ENCODE peak calls at places on chromosome 15, in seven cellular contexts. One of them, this sample, is unnamed.

GRCh38 chr15:27853624-27854455 is 245.3 kb downstream of the OCA2 start:
- DNase-seq in mesendoderm: no peak
- DNase-seq in trophoblast cell: no peak
- DNase-seq in H9: no peak
- DNase-seq in neuronal stem cell: no peak
- DNase-seq in IMR-90: no peak
- DNase-seq in mesenchymal stem cell: no peak
- DNase-seq in this sample: no peak

GRCh38 chr15:25766421-25766820 is 96.7 kb downstream of the ATP10A start:
- DNase-seq in mesendoderm: no peak
- DNase-seq in trophoblast cell: no peak
- DNase-seq in H9: no peak
- DNase-seq in IMR-90: no peak
- DNase-seq in mesenchymal stem cell: no peak
- DNase-seq in neuronal stem cell: no peak
- DNase-seq in this sample: no peak

GRCh38 chr15:31079519-31079918 is 22.0 kb downstream of the TRPM1 start:
- DNase-seq in H9: peak; percentile 85
- DNase-seq in mesendoderm: peak; percentile 98
- DNase-seq in mesenchymal stem cell: peak; percentile 66
- DNase-seq in IMR-90: peak; percentile 87
- DNase-seq in trophoblast cell: peak; percentile 96
- DNase-seq in neuronal stem cell: no peak
- DNase-seq in this sample: no peak

GRCh38 chr15:31376511-31376910 is 49.9 kb downstream of the KLF13 start:
- DNase-seq in mesenchymal stem cell: no peak
- DNase-seq in IMR-90: no peak
- DNase-seq in H9: no peak
- DNase-seq in trophoblast cell: no peak
- DNase-seq in mesendoderm: no peak
- DNase-seq in neuronal stem cell: no peak
- DNase-seq in this sample: no peak

GRCh38 chr15:34514251-34514760 is 69.1 kb downstream of the GOLGA8B start:
- DNase-seq in IMR-90: no peak
- DNase-seq in H9: no peak
- DNase-seq in mesenchymal stem cell: peak; percentile 30
- DNase-seq in trophoblast cell: no peak
- DNase-seq in mesendoderm: peak; percentile 35
- DNase-seq in neuronal stem cell: no peak
- DNase-seq in this sample: no peak

GRCh38 chr15:100973351-100974034 is 54.3 kb downstream of the LRRK1 start:
- DNase-seq in mesendoderm: peak; percentile 47
- DNase-seq in neuronal stem cell: peak; percentile 30
- DNase-seq in H9: no peak
- DNase-seq in IMR-90: no peak
- DNase-seq in mesenchymal stem cell: peak; percentile 10
- DNase-seq in trophoblast cell: no peak
- DNase-seq in this sample: no peak

GRCh38 chr15:71559098-71559497 is 251.3 kb upstream of the NR2E3 start:
- DNase-seq in IMR-90: peak; percentile 81
- DNase-seq in H9: no peak
- DNase-seq in mesendoderm: no peak
- DNase-seq in neuronal stem cell: no peak
- DNase-seq in trophoblast cell: no peak
- DNase-seq in mesenchymal stem cell: peak; percentile 46
- DNase-seq in this sample: no peak

GRCh38 chr15:73601449-73602425 is 31.5 kb downstream of the NPTN start:
- DNase-seq in mesendoderm: peak; percentile 52
- DNase-seq in trophoblast cell: peak; percentile 62
- DNase-seq in IMR-90: peak; percentile 61
- DNase-seq in mesenchymal stem cell: peak; percentile 79
- DNase-seq in H9: no peak
- DNase-seq in neuronal stem cell: no peak
- DNase-seq in this sample: no peak

GRCh38 chr15:85854345-85855097 is 59.8 kb upstream of the KLHL25 start:
- DNase-seq in IMR-90: peak; percentile 62
- DNase-seq in mesenchymal stem cell: peak; percentile 59
- DNase-seq in neuronal stem cell: peak; percentile 72
- DNase-seq in trophoblast cell: no peak
- DNase-seq in mesendoderm: peak; percentile 76
- DNase-seq in H9: peak; percentile 65
- DNase-seq in this sample: no peak

GRCh38 chr15:42363487-42363886 is 4.2 kb downstream of the CAPN3 start:
- DNase-seq in H9: peak; percentile 46
- DNase-seq in trophoblast cell: no peak
- DNase-seq in IMR-90: no peak
- DNase-seq in mesendoderm: peak; percentile 77
- DNase-seq in mesenchymal stem cell: no peak
- DNase-seq in neuronal stem cell: no peak
- DNase-seq in this sample: peak; percentile 23

GRCh38 chr15:65550681-65551098 is 20.4 kb downstream of the HACD3 start:
- DNase-seq in mesendoderm: peak; percentile 27
- DNase-seq in H9: no peak
- DNase-seq in trophoblast cell: no peak
- DNase-seq in mesenchymal stem cell: peak; percentile 81
- DNase-seq in IMR-90: peak; percentile 80
- DNase-seq in neuronal stem cell: no peak
- DNase-seq in this sample: no peak

GRCh38 chr15:40190591-40190990 is 29.7 kb downstream of the BUB1B start:
- DNase-seq in mesenchymal stem cell: peak; percentile 70
- DNase-seq in trophoblast cell: no peak
- DNase-seq in IMR-90: peak; percentile 83
- DNase-seq in neuronal stem cell: no peak
- DNase-seq in H9: no peak
- DNase-seq in mesendoderm: no peak
- DNase-seq in this sample: no peak

GRCh38 chr15:85947936-85948335 is 131.7 kb upstream of the AGBL1 start:
- DNase-seq in IMR-90: no peak
- DNase-seq in mesenchymal stem cell: no peak
- DNase-seq in trophoblast cell: no peak
- DNase-seq in mesendoderm: no peak
- DNase-seq in H9: no peak
- DNase-seq in neuronal stem cell: no peak
- DNase-seq in this sample: no peak

GRCh38 chr15:63366451-63366850 is 15.2 kb downstream of the CA12 start:
- DNase-seq in trophoblast cell: no peak
- DNase-seq in IMR-90: peak; percentile 63
- DNase-seq in mesenchymal stem cell: no peak
- DNase-seq in H9: no peak
- DNase-seq in mesendoderm: no peak
- DNase-seq in neuronal stem cell: no peak
- DNase-seq in this sample: no peak

GRCh38 chr15:36175781-36176211 is 403.6 kb upstream of the CDIN1 start:
- DNase-seq in H9: no peak
- DNase-seq in mesendoderm: peak; percentile 5
- DNase-seq in trophoblast cell: no peak
- DNase-seq in IMR-90: no peak
- DNase-seq in mesenchymal stem cell: no peak
- DNase-seq in neuronal stem cell: no peak
- DNase-seq in this sample: no peak

GRCh38 chr15:52730163-52730562 is 51.0 kb upstream of the ATOSA start:
- DNase-seq in trophoblast cell: peak; percentile 28
- DNase-seq in H9: no peak
- DNase-seq in mesenchymal stem cell: peak; percentile 13
- DNase-seq in neuronal stem cell: no peak
- DNase-seq in IMR-90: peak; percentile 8
- DNase-seq in mesendoderm: peak; percentile 25
- DNase-seq in this sample: no peak

GRCh38 chr15:91055548-91056331 is 33.3 kb upstream of the VPS33B start:
- DNase-seq in H9: peak; percentile 79
- DNase-seq in mesenchymal stem cell: peak; percentile 58
- DNase-seq in mesendoderm: peak; percentile 73
- DNase-seq in trophoblast cell: peak; percentile 38
- DNase-seq in neuronal stem cell: peak; percentile 67
- DNase-seq in IMR-90: peak; percentile 55
- DNase-seq in this sample: peak; percentile 72

GRCh38 chr15:92077353-92078080 is 224.0 kb downstream of the SLCO3A1 start:
- DNase-seq in mesenchymal stem cell: peak; percentile 21
- DNase-seq in mesendoderm: peak; percentile 88
- DNase-seq in neuronal stem cell: peak; percentile 57
- DNase-seq in H9: peak; percentile 86
- DNase-seq in IMR-90: peak; percentile 63
- DNase-seq in trophoblast cell: peak; percentile 57
- DNase-seq in this sample: peak; percentile 80

GRCh38 chr15:41377978-41378377 is 24.3 kb downstream of the NDUFAF1 start:
- DNase-seq in H9: no peak
- DNase-seq in mesenchymal stem cell: no peak
- DNase-seq in IMR-90: no peak
- DNase-seq in neuronal stem cell: no peak
- DNase-seq in trophoblast cell: peak; percentile 21
- DNase-seq in mesendoderm: no peak
- DNase-seq in this sample: no peak

GRCh38 chr15:98567951-98568350 is 80.4 kb upstream of the IGF1R start:
- DNase-seq in IMR-90: no peak
- DNase-seq in mesenchymal stem cell: no peak
- DNase-seq in trophoblast cell: peak; percentile 45
- DNase-seq in mesendoderm: no peak
- DNase-seq in H9: no peak
- DNase-seq in neuronal stem cell: no peak
- DNase-seq in this sample: no peak

GRCh38 chr15:101170568-101171350 is 81.1 kb downstream of the CHSY1 start:
- DNase-seq in mesenchymal stem cell: peak; percentile 89
- DNase-seq in neuronal stem cell: no peak
- DNase-seq in IMR-90: peak; percentile 87
- DNase-seq in mesendoderm: no peak
- DNase-seq in H9: no peak
- DNase-seq in trophoblast cell: no peak
- DNase-seq in this sample: no peak

GRCh38 chr15:63192604-63193206 is 3.3 kb downstream of the RAB8B start:
- DNase-seq in IMR-90: no peak
- DNase-seq in mesendoderm: no peak
- DNase-seq in neuronal stem cell: no peak
- DNase-seq in trophoblast cell: no peak
- DNase-seq in H9: no peak
- DNase-seq in mesenchymal stem cell: no peak
- DNase-seq in this sample: no peak

GRCh38 chr15:73781038-73781925 is 28.1 kb upstream of the INSYN1 start:
- DNase-seq in mesenchymal stem cell: peak; percentile 26
- DNase-seq in IMR-90: peak; percentile 21
- DNase-seq in trophoblast cell: peak; percentile 52
- DNase-seq in H9: peak; percentile 56
- DNase-seq in mesendoderm: peak; percentile 68
- DNase-seq in neuronal stem cell: no peak
- DNase-seq in this sample: peak; percentile 66

GRCh38 chr15:48393650-48394049 is 62.4 kb downstream of the DUT start:
- DNase-seq in IMR-90: peak; percentile 80
- DNase-seq in trophoblast cell: no peak
- DNase-seq in H9: no peak
- DNase-seq in mesenchymal stem cell: no peak
- DNase-seq in neuronal stem cell: no peak
- DNase-seq in mesendoderm: no peak
- DNase-seq in this sample: no peak

GRCh38 chr15:77621847-77622211 is 10.9 kb downstream of the LINGO1 start:
- DNase-seq in mesenchymal stem cell: no peak
- DNase-seq in IMR-90: no peak
- DNase-seq in mesendoderm: no peak
- DNase-seq in H9: no peak
- DNase-seq in trophoblast cell: no peak
- DNase-seq in neuronal stem cell: no peak
- DNase-seq in this sample: no peak

GRCh38 chr15:86009727-86010126 is 69.9 kb upstream of the AGBL1 start:
- DNase-seq in mesendoderm: no peak
- DNase-seq in neuronal stem cell: no peak
- DNase-seq in H9: no peak
- DNase-seq in IMR-90: no peak
- DNase-seq in trophoblast cell: no peak
- DNase-seq in mesenchymal stem cell: no peak
- DNase-seq in this sample: no peak

GRCh38 chr15:92803852-92804609 is 96.1 kb upstream of the CHD2 start:
- DNase-seq in mesendoderm: peak; percentile 52
- DNase-seq in H9: no peak
- DNase-seq in IMR-90: peak; percentile 100
- DNase-seq in mesenchymal stem cell: peak; percentile 100
- DNase-seq in trophoblast cell: peak; percentile 98
- DNase-seq in neuronal stem cell: no peak
- DNase-seq in this sample: no peak

GRCh38 chr15:78944202-78944625 is 632 bp downstream of the CTSH start:
- DNase-seq in H9: no peak
- DNase-seq in mesendoderm: peak; percentile 18
- DNase-seq in mesenchymal stem cell: no peak
- DNase-seq in neuronal stem cell: no peak
- DNase-seq in IMR-90: no peak
- DNase-seq in trophoblast cell: no peak
- DNase-seq in this sample: no peak
- H3K23ac ChIP-seq in H9: no peak overlapping the region
- H3K23ac ChIP-seq in mesendoderm: no peak overlapping the region
- H3K23ac ChIP-seq in mesenchymal stem cell: peak overlapping the region; percentile 2
- H3K23ac ChIP-seq in neuronal stem cell: peak overlapping the region; percentile 89
- H3K23ac ChIP-seq in IMR-90: no peak overlapping the region
- H3K23ac ChIP-seq in trophoblast cell: no peak overlapping the region
- H3K23ac ChIP-seq in this sample: no peak overlapping the region

DNA sequence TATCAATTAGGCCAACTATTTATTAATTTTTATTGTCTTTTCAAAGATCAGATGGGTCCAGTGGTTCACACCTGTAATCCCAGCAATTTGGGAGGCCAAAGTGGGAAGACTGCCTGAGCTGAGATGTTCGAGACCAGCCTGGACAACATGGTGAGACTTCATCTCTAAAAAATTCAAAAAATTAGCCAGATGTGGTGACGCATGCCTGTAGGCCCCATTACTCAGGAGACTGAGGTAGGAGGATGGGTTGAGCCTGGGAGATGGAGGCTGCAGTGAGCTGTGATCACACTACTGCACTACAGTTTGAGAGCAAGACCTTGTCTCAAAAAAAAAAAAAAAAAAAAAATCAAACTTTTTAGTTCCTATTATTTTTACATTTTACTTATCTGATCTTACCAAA is 8.2 kb downstream of the AP3S2 start:
- DNase-seq in trophoblast cell: peak; percentile 14
- DNase-seq in H9: no peak
- DNase-seq in mesendoderm: no peak
- DNase-seq in mesenchymal stem cell: no peak
- DNase-seq in neuronal stem cell: no peak
- DNase-seq in IMR-90: no peak
- DNase-seq in this sample: no peak
- H3K23ac ChIP-seq in trophoblast cell: no peak overlapping the region
- H3K23ac ChIP-seq in H9: no peak overlapping the region
- H3K23ac ChIP-seq in mesendoderm: no peak overlapping the region
- H3K23ac ChIP-seq in mesenchymal stem cell: no peak overlapping the region
- H3K23ac ChIP-seq in neuronal stem cell: no peak overlapping the region
- H3K23ac ChIP-seq in IMR-90: no peak overlapping the region
- H3K23ac ChIP-seq in this sample: no peak overlapping the region

DNA sequence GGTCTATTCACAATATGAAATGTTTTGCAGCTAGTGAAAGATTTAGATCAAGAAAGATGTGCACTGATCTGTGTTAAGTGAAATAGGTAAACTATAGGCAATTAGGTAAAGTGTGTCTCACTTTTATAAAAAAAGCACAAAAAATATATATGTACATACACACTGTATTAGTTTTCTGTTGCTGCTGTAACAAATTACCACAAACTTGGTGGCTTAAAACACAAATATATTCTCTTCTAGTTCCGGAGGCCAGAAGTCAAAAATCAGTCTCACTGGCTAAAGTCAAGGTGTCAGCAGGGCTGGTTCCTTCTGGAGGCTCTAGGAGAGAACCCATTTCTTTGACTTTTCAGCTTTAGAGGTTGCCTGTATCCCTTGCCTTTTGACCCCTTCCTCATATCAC is 11.1 kb downstream of the FAH start:
- DNase-seq in IMR-90: no peak
- DNase-seq in neuronal stem cell: no peak
- DNase-seq in H9: no peak
- DNase-seq in mesenchymal stem cell: no peak
- DNase-seq in trophoblast cell: no peak
- DNase-seq in mesendoderm: no peak
- DNase-seq in this sample: no peak
- H3K23ac ChIP-seq in IMR-90: no peak overlapping the region
- H3K23ac ChIP-seq in neuronal stem cell: no peak overlapping the region
- H3K23ac ChIP-seq in H9: no peak overlapping the region
- H3K23ac ChIP-seq in mesenchymal stem cell: no peak overlapping the region
- H3K23ac ChIP-seq in trophoblast cell: no peak overlapping the region
- H3K23ac ChIP-seq in mesendoderm: no peak overlapping the region
- H3K23ac ChIP-seq in this sample: no peak overlapping the region

GRCh38 chr15:60703196-60703933 is 224.4 kb upstream of the ICE2 start:
- DNase-seq in IMR-90: no peak
- DNase-seq in H9: no peak
- DNase-seq in mesenchymal stem cell: no peak
- DNase-seq in mesendoderm: no peak
- DNase-seq in neuronal stem cell: no peak
- DNase-seq in trophoblast cell: no peak
- DNase-seq in this sample: no peak
- H3K23ac ChIP-seq in IMR-90: no peak overlapping the region
- H3K23ac ChIP-seq in H9: no peak overlapping the region
- H3K23ac ChIP-seq in mesenchymal stem cell: no peak overlapping the region
- H3K23ac ChIP-seq in mesendoderm: no peak overlapping the region
- H3K23ac ChIP-seq in neuronal stem cell: no peak overlapping the region
- H3K23ac ChIP-seq in trophoblast cell: no peak overlapping the region
- H3K23ac ChIP-seq in this sample: no peak overlapping the region